ENCODE peak calls at places on chromosomes 16 and 17, in five cellular contexts. One of them, this sample, is unnamed.
A peak's percentile ranks its signal among the peaks of the same experiment; 100 is the strongest.

GRCh38 chr17:73760186-73760758 is 116.0 kb upstream of the SDK2 start:
- DNase-seq in body of pancreas: no peak
- DNase-seq in erythroblast: no peak
- DNase-seq in K562: peak; percentile 17
- DNase-seq in transverse colon: no peak
- DNase-seq in this sample: no peak

GRCh38 chr17:65173284-65173793 is 36.2 kb downstream of the RGS9 start:
- DNase-seq in erythroblast: peak; percentile 96
- DNase-seq in body of pancreas: peak; percentile 29
- DNase-seq in transverse colon: peak; percentile 46
- DNase-seq in K562: peak; percentile 91
- DNase-seq in this sample: peak; percentile 5

GRCh38 chr17:57423541-57423940 is 167.2 kb downstream of the MSI2 start:
- DNase-seq in body of pancreas: no peak
- DNase-seq in K562: no peak
- DNase-seq in transverse colon: no peak
- DNase-seq in erythroblast: no peak
- DNase-seq in this sample: no peak

GRCh38 chr16:78703951-78704350 is 604.5 kb downstream of the WWOX start:
- DNase-seq in body of pancreas: no peak
- DNase-seq in erythroblast: no peak
- DNase-seq in K562: no peak
- DNase-seq in transverse colon: no peak
- DNase-seq in this sample: no peak

GRCh38 chr16:88406096-88407041 is 23.6 kb downstream of the ZNF469 start:
- DNase-seq in erythroblast: no peak
- DNase-seq in K562: peak; percentile 70
- DNase-seq in transverse colon: no peak
- DNase-seq in body of pancreas: no peak
- DNase-seq in this sample: no peak

GRCh38 chr17:46020998-46021397 is 21.9 kb downstream of the STH start:
- DNase-seq in erythroblast: no peak
- DNase-seq in body of pancreas: no peak
- DNase-seq in transverse colon: no peak
- DNase-seq in K562: no peak
- DNase-seq in this sample: no peak

GRCh38 chr17:9484789-9485188 is 90.8 kb downstream of the STX8 start:
- DNase-seq in erythroblast: no peak
- DNase-seq in body of pancreas: no peak
- DNase-seq in K562: no peak
- DNase-seq in transverse colon: no peak
- DNase-seq in this sample: no peak

GRCh38 chr17:70171159-70171558 is 1.8 kb downstream of the KCNJ2 start:
- DNase-seq in transverse colon: no peak
- DNase-seq in K562: no peak
- DNase-seq in erythroblast: no peak
- DNase-seq in body of pancreas: no peak
- DNase-seq in this sample: no peak

GRCh38 chr16:88368994-88369393 is 13.8 kb upstream of the ZNF469 start:
- DNase-seq in body of pancreas: no peak
- DNase-seq in transverse colon: no peak
- DNase-seq in erythroblast: no peak
- DNase-seq in K562: no peak
- DNase-seq in this sample: no peak

GRCh38 chr17:38877130-38877851 is 7.4 kb downstream of the LASP1 start:
- DNase-seq in erythroblast: no peak
- DNase-seq in K562: no peak
- DNase-seq in transverse colon: peak; percentile 43
- DNase-seq in body of pancreas: no peak
- DNase-seq in this sample: no peak

GRCh38 chr16:1089822-1090619 is 6.0 kb downstream of the C1QTNF8 start:
- DNase-seq in erythroblast: no peak
- DNase-seq in transverse colon: peak; percentile 93
- DNase-seq in body of pancreas: peak; percentile 73
- DNase-seq in K562: no peak
- DNase-seq in this sample: peak; percentile 54

GRCh38 chr17:57296231-57296630 is 39.9 kb downstream of the MSI2 start:
- DNase-seq in K562: no peak
- DNase-seq in transverse colon: no peak
- DNase-seq in body of pancreas: no peak
- DNase-seq in erythroblast: no peak
- DNase-seq in this sample: no peak

GRCh38 chr17:75627094-75627493 is 6.1 kb upstream of the SMIM5 start:
- DNase-seq in transverse colon: no peak
- DNase-seq in erythroblast: no peak
- DNase-seq in body of pancreas: no peak
- DNase-seq in K562: no peak
- DNase-seq in this sample: no peak

GRCh38 chr17:18947866-18948265 is 4.1 kb upstream of the SLC5A10 start:
- DNase-seq in erythroblast: no peak
- DNase-seq in transverse colon: no peak
- DNase-seq in body of pancreas: no peak
- DNase-seq in K562: no peak
- DNase-seq in this sample: no peak

GRCh38 chr17:77502626-77503292 is 362.0 kb downstream of the SEC14L1 start:
- DNase-seq in erythroblast: no peak
- DNase-seq in K562: no peak
- DNase-seq in body of pancreas: no peak
- DNase-seq in transverse colon: peak; percentile 6
- DNase-seq in this sample: no peak

GRCh38 chr16:75252946-75253911 is 1.8 kb upstream of the BCAR1 start:
- DNase-seq in erythroblast: no peak
- DNase-seq in K562: no peak
- DNase-seq in body of pancreas: peak; percentile 20
- DNase-seq in transverse colon: no peak
- DNase-seq in this sample: no peak

GRCh38 chr17:77746391-77746790 is 212.1 kb upstream of the TNRC6C start:
- DNase-seq in transverse colon: no peak
- DNase-seq in body of pancreas: no peak
- DNase-seq in K562: no peak
- DNase-seq in erythroblast: no peak
- DNase-seq in this sample: no peak

GRCh38 chr17:32117399-32117798 is 24.9 kb upstream of the RHOT1 start:
- DNase-seq in transverse colon: no peak
- DNase-seq in erythroblast: no peak
- DNase-seq in K562: no peak
- DNase-seq in body of pancreas: no peak
- DNase-seq in this sample: no peak

GRCh38 chr16:85570213-85570734 is 42.8 kb upstream of the GSE1 start:
- DNase-seq in K562: no peak
- DNase-seq in body of pancreas: no peak
- DNase-seq in transverse colon: no peak
- DNase-seq in erythroblast: peak; percentile 47
- DNase-seq in this sample: no peak

GRCh38 chr17:71273451-71273850 is 847.4 kb upstream of the SOX9 start:
- DNase-seq in transverse colon: no peak
- DNase-seq in erythroblast: no peak
- DNase-seq in K562: no peak
- DNase-seq in body of pancreas: no peak
- DNase-seq in this sample: no peak

GRCh38 chr17:78263736-78264340 is 32.4 kb downstream of the TMEM235 start:
- DNase-seq in transverse colon: no peak
- DNase-seq in erythroblast: no peak
- DNase-seq in K562: no peak
- DNase-seq in body of pancreas: no peak
- DNase-seq in this sample: no peak

GRCh38 chr17:9676742-9677387 is 31.5 kb downstream of the USP43 start:
- DNase-seq in transverse colon: no peak
- DNase-seq in erythroblast: no peak
- DNase-seq in K562: no peak
- DNase-seq in body of pancreas: no peak
- DNase-seq in this sample: no peak

GRCh38 chr17:76384222-76384986 is at the start of gene SPHK1:
- DNase-seq in erythroblast: peak; percentile 91
- DNase-seq in K562: peak; percentile 92
- DNase-seq in body of pancreas: peak; percentile 73
- DNase-seq in transverse colon: peak; percentile 76
- DNase-seq in this sample: peak; percentile 46

GRCh38 chr17:14805348-14805747 is 459.8 kb downstream of the PMP22 start:
- DNase-seq in transverse colon: no peak
- DNase-seq in erythroblast: no peak
- DNase-seq in K562: no peak
- DNase-seq in body of pancreas: no peak
- DNase-seq in this sample: no peak

GRCh38 chr16:87634411-87634810 is 32.1 kb downstream of the JPH3 start:
- DNase-seq in transverse colon: no peak
- DNase-seq in K562: no peak
- DNase-seq in body of pancreas: no peak
- DNase-seq in erythroblast: no peak
- DNase-seq in this sample: no peak

DNA sequence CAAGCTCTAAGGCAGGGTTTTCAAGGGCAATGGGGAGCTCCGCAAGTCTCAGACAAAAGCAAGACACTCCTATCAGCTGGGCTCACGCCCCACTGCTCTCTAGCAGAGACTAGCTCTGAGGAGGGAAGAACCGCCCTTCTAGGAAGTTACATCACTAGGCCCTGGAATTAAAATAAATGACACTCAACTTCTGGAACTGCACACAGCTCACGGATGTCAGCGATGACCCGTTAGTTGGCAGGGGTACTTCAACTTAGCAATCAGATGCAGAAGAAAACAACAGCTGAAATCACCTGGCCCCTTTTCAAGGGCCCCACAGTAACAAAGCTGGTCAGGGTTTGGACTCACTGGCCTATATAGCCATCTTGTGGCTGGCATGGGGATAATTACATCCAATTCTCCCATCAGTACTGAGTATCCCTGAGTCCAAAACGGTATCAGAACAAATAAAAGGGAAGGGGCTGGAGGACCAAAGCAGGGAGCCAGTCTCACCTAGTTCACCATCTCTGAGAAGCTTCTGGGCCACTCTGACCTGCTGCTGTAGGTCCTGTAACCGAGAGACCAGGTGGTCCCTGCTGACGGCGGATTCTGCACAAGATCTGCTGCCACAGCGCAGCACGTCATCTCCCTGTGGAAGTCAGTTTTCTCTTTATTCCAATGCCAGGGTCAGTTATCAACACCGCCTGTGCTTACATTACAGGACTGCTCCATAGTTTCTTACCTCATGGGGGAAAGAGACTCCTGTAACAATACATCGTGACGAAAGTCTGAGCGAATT is 22.2 kb downstream of the SERPINF1 start:
- DNase-seq in transverse colon: peak; percentile 74
- DNase-seq in body of pancreas: peak; percentile 67
- DNase-seq in erythroblast: peak; percentile 87
- DNase-seq in K562: peak; percentile 56
- DNase-seq in this sample: peak; percentile 68
- TF ChIP-seq POLR2A in transverse colon: peak; percentile 58
- TF ChIP-seq POLR2A in body of pancreas: peak; percentile 30
- TF ChIP-seq POLR2A in erythroblast: peak; percentile 34
- TF ChIP-seq POLR2A in K562: no peak
- TF ChIP-seq POLR2A in this sample: no peak

DNA sequence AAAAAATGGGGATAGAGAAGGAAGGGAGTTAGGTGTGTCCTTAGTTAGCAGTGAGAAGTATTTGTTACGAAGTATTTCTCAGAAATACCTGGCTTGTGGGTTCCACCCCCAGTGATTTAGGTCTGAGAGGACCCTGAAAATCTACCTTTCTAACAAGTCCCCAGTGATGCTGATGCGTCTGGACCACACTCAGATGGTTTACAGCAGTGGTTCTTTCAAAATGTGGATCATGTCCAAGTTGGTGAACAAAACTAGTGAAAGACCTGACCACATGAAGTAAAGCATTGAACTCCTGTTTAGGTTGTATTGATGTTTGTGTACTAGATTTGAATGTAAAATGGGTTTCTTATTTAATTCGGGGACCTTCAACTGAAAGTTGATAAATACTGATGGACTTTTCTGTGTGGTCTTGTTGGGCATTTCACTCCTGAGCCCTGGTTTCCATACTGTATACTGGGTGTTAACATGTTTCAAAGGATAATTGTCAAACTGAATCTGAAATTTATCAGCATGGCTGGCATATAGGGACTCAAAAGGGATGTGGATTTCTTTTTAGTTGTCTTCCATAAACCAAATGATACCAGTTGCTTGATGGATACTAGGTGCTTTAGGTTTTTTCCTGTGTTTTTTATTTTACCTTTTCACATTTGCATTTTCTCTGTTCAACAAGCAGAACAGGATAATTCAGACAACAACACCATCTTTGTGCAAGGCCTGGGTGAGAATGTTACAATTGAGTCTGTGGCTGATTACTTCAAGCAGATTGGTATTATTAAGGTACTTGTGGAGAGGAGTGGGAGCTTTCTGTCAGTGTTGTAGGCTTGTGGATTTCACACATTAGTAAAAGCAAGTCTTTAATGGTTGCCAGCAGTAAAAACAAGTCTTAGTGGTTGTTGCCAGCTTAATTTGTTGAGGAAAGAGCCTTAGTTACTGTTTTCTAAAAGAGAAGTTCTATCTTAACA is 8.8 kb downstream of the FUS start:
- DNase-seq in erythroblast: no peak
- DNase-seq in K562: no peak
- DNase-seq in transverse colon: no peak
- DNase-seq in body of pancreas: no peak
- DNase-seq in this sample: no peak
- TF ChIP-seq POLR2A in erythroblast: no peak
- TF ChIP-seq POLR2A in K562: peak; percentile 49
- TF ChIP-seq POLR2A in transverse colon: no peak
- TF ChIP-seq POLR2A in body of pancreas: no peak
- TF ChIP-seq POLR2A in this sample: no peak

GRCh38 chr16:83967091-83967490 is 953 bp upstream of the NECAB2 start:
- DNase-seq in body of pancreas: no peak
- DNase-seq in transverse colon: no peak
- DNase-seq in erythroblast: no peak
- DNase-seq in K562: no peak
- DNase-seq in this sample: no peak

GRCh38 chr16:83963277-83964119 is 4.5 kb upstream of the NECAB2 start:
- DNase-seq in transverse colon: no peak
- DNase-seq in erythroblast: no peak
- DNase-seq in K562: no peak
- DNase-seq in body of pancreas: no peak
- DNase-seq in this sample: no peak

GRCh38 chr16:83966153-83966696 is 1.8 kb upstream of the NECAB2 start:
- DNase-seq in transverse colon: no peak
- DNase-seq in body of pancreas: no peak
- DNase-seq in K562: no peak
- DNase-seq in erythroblast: no peak
- DNase-seq in this sample: no peak

GRCh38 chr16:83965444-83966152 is 2.4 kb upstream of the NECAB2 start:
- DNase-seq in erythroblast: no peak
- DNase-seq in body of pancreas: no peak
- DNase-seq in K562: no peak
- DNase-seq in transverse colon: no peak
- DNase-seq in this sample: no peak

GRCh38 chr16:83964684-83965443 is 3.2 kb upstream of the NECAB2 start:
- DNase-seq in body of pancreas: no peak
- DNase-seq in erythroblast: no peak
- DNase-seq in K562: no peak
- DNase-seq in transverse colon: no peak
- DNase-seq in this sample: no peak
- TF ChIP-seq POLR2A in body of pancreas: no peak
- TF ChIP-seq POLR2A in erythroblast: no peak
- TF ChIP-seq POLR2A in K562: no peak
- TF ChIP-seq POLR2A in transverse colon: no peak
- TF ChIP-seq POLR2A in this sample: no peak

GRCh38 chr16:4257646-4258556 is 14.9 kb downstream of the TFAP4 start:
- DNase-seq in body of pancreas: no peak
- DNase-seq in erythroblast: no peak
- DNase-seq in K562: no peak
- DNase-seq in transverse colon: no peak
- DNase-seq in this sample: no peak

GRCh38 chr16:4249546-4249945 is 7.7 kb upstream of the SRL start:
- DNase-seq in K562: peak; percentile 24
- DNase-seq in transverse colon: no peak
- DNase-seq in body of pancreas: no peak
- DNase-seq in erythroblast: no peak
- DNase-seq in this sample: no peak

GRCh38 chr16:4253394-4254150 is 11.7 kb upstream of the SRL start:
- DNase-seq in body of pancreas: peak; percentile 100
- DNase-seq in K562: peak; percentile 98
- DNase-seq in erythroblast: peak; percentile 99
- DNase-seq in transverse colon: peak; percentile 100
- DNase-seq in this sample: peak; percentile 100
- TF ChIP-seq POLR2A in body of pancreas: peak; percentile 94
- TF ChIP-seq POLR2A in K562: peak; percentile 96
- TF ChIP-seq POLR2A in erythroblast: peak; percentile 84
- TF ChIP-seq POLR2A in transverse colon: peak; percentile 91
- TF ChIP-seq POLR2A in this sample: peak; percentile 86